ENCODE peak calls at places on chromosomes 3 and 15, in four cellular contexts. D is activated CD4-positive, alpha-beta T cell treated with anti-CD3 and anti-CD28 coated beads, Interleukin-2, amount 50 U/mL, for 24 hours; U is Kasumi-1; F is GM12891. X is an unnamed sample.

GRCh38 chr15:89101302-89102191 is 13.3 kb downstream of the ABHD2 start:
- DNase-seq in D (no peak), U (no peak), F (no peak), X (peak; percentile 95)

GRCh38 chr3:106332884-106333283 is 464.1 kb upstream of the CBLB start:
- DNase-seq in F (no peak), U (no peak), D (peak; percentile 48), X (peak; percentile 4)

GRCh38 chr3:172159962-172160538 is 120.7 kb downstream of the FNDC3B start:
- DNase-seq in U (peak; percentile 85), D (no peak), F (no peak), X (no peak)

GRCh38 chr3:173089283-173089682 is 51.8 kb downstream of the SPATA16 start:
- DNase-seq in U (no peak), D (no peak), F (no peak), X (no peak)

GRCh38 chr3:56826831-56827722 is 25.3 kb upstream of the ARHGEF3 start:
- DNase-seq in D (no peak), F (no peak), U (peak; percentile 5), X (no peak)

GRCh38 chr3:79038057-79038456 is 729.7 kb downstream of the ROBO1 start:
- DNase-seq in D (no peak), U (no peak), F (no peak), X (no peak)

GRCh38 chr3:125318859-125319258 is 56.3 kb downstream of the ZNF148 start:
- DNase-seq in F (no peak), U (no peak), D (no peak), X (no peak)

GRCh38 chr15:60047701-60048100 is 43.6 kb downstream of the FOXB1 start:
- DNase-seq in D (no peak), F (no peak), U (no peak), X (no peak)

GRCh38 chr15:101185770-101186169 is 66.1 kb downstream of the CHSY1 start:
- DNase-seq in F (no peak), U (no peak), D (no peak), X (peak; percentile 60)

GRCh38 chr3:3200632-3201212 is 21.2 kb upstream of the CRBN start:
- DNase-seq in F (no peak), D (peak; percentile 8), U (peak; percentile 51), X (peak; percentile 75)

GRCh38 chr3:113218679-113219040 is 7.3 kb downstream of the BOC start:
- DNase-seq in F (no peak), U (no peak), D (no peak), X (no peak)

GRCh38 chr3:43273429-43273828 is 12.9 kb upstream of the SNRK start:
- DNase-seq in D (no peak), U (no peak), F (no peak), X (no peak)